ENCODE peak calls at places on chromosome 18, in four cellular contexts. One of them, this sample, is unnamed.

GRCh38 chr18:56933472-56933871 is 213.4 kb upstream of the BOD1L2 start:
- DNase-seq in mesendoderm: no peak
- DNase-seq in left ventricle myocardium inferior: no peak
- DNase-seq in psoas muscle: no peak
- DNase-seq in this sample: no peak

GRCh38 chr18:59783138-59783537 is 85.9 kb upstream of the CCBE1 start:
- DNase-seq in mesendoderm: peak
- DNase-seq in left ventricle myocardium inferior: no peak
- DNase-seq in psoas muscle: no peak
- DNase-seq in this sample: no peak

GRCh38 chr18:62118324-62118723 is 68.5 kb downstream of the PIGN start:
- DNase-seq in left ventricle myocardium inferior: no peak
- DNase-seq in mesendoderm: no peak
- DNase-seq in psoas muscle: no peak
- DNase-seq in this sample: no peak

GRCh38 chr18:36411745-36412168 is 114.2 kb downstream of the FHOD3 start:
- DNase-seq in mesendoderm: peak
- DNase-seq in left ventricle myocardium inferior: no peak
- DNase-seq in psoas muscle: no peak
- DNase-seq in this sample: no peak

GRCh38 chr18:45557779-45558178 is 57.5 kb upstream of the SLC14A2 start:
- DNase-seq in left ventricle myocardium inferior: no peak
- DNase-seq in mesendoderm: no peak
- DNase-seq in psoas muscle: no peak
- DNase-seq in this sample: no peak

GRCh38 chr18:79518028-79518682 is 122.4 kb downstream of the NFATC1 start:
- DNase-seq in mesendoderm: no peak
- DNase-seq in psoas muscle: no peak
- DNase-seq in left ventricle myocardium inferior: no peak
- DNase-seq in this sample: no peak

GRCh38 chr18:62425465-62426190 is 97.2 kb upstream of the ZCCHC2 start:
- DNase-seq in left ventricle myocardium inferior: peak
- DNase-seq in psoas muscle: peak
- DNase-seq in mesendoderm: peak
- DNase-seq in this sample: peak

GRCh38 chr18:63683152-63683551 is 19.6 kb upstream of the SERPINB11 start:
- DNase-seq in psoas muscle: no peak
- DNase-seq in mesendoderm: peak
- DNase-seq in left ventricle myocardium inferior: no peak
- DNase-seq in this sample: no peak

GRCh38 chr18:48580066-48580465 is 41.2 kb downstream of the CTIF start:
- DNase-seq in mesendoderm: no peak
- DNase-seq in left ventricle myocardium inferior: no peak
- DNase-seq in psoas muscle: no peak
- DNase-seq in this sample: no peak

GRCh38 chr18:74063023-74063422 is 84.6 kb downstream of the FBXO15 start:
- DNase-seq in mesendoderm: no peak
- DNase-seq in left ventricle myocardium inferior: no peak
- DNase-seq in psoas muscle: no peak
- DNase-seq in this sample: no peak

GRCh38 chr18:58337688-58338087 is 291.2 kb downstream of the ALPK2 start:
- DNase-seq in psoas muscle: no peak
- DNase-seq in mesendoderm: no peak
- DNase-seq in left ventricle myocardium inferior: no peak
- DNase-seq in this sample: peak

GRCh38 chr18:46627136-46627535 is 29.9 kb downstream of the LOXHD1 start:
- DNase-seq in mesendoderm: no peak
- DNase-seq in psoas muscle: no peak
- DNase-seq in left ventricle myocardium inferior: no peak
- DNase-seq in this sample: no peak

GRCh38 chr18:27577265-27577664 is 392.2 kb upstream of the CHST9 start:
- DNase-seq in psoas muscle: no peak
- DNase-seq in mesendoderm: no peak
- DNase-seq in left ventricle myocardium inferior: no peak
- DNase-seq in this sample: no peak

GRCh38 chr18:69935319-69936190 is 12.1 kb downstream of the CD226 start:
- DNase-seq in left ventricle myocardium inferior: no peak
- DNase-seq in mesendoderm: peak
- DNase-seq in psoas muscle: no peak
- DNase-seq in this sample: no peak

GRCh38 chr18:23462876-23463275 is 9.8 kb downstream of the RIOK3 start:
- DNase-seq in psoas muscle: no peak
- DNase-seq in left ventricle myocardium inferior: no peak
- DNase-seq in mesendoderm: no peak
- DNase-seq in this sample: no peak

GRCh38 chr18:10715791-10716190 is 190.0 kb downstream of the NAPG start:
- DNase-seq in psoas muscle: no peak
- DNase-seq in mesendoderm: no peak
- DNase-seq in left ventricle myocardium inferior: no peak
- DNase-seq in this sample: no peak

GRCh38 chr18:56096861-56097260 is 508.9 kb upstream of the TCF4 start:
- DNase-seq in left ventricle myocardium inferior: no peak
- DNase-seq in psoas muscle: no peak
- DNase-seq in mesendoderm: no peak
- DNase-seq in this sample: no peak

GRCh38 chr18:79393626-79394401 is 1.9 kb upstream of the NFATC1 start:
- DNase-seq in psoas muscle: peak
- DNase-seq in left ventricle myocardium inferior: peak
- DNase-seq in mesendoderm: peak
- DNase-seq in this sample: peak

GRCh38 chr18:9100796-9101195 is 1.7 kb upstream of the NDUFV2 start:
- DNase-seq in mesendoderm: no peak
- DNase-seq in psoas muscle: no peak
- DNase-seq in left ventricle myocardium inferior: no peak
- DNase-seq in this sample: no peak

GRCh38 chr18:33744032-33744697 is 166.1 kb downstream of the ASXL3 start:
- DNase-seq in left ventricle myocardium inferior: no peak
- DNase-seq in mesendoderm: peak
- DNase-seq in psoas muscle: no peak
- DNase-seq in this sample: no peak

DNA sequence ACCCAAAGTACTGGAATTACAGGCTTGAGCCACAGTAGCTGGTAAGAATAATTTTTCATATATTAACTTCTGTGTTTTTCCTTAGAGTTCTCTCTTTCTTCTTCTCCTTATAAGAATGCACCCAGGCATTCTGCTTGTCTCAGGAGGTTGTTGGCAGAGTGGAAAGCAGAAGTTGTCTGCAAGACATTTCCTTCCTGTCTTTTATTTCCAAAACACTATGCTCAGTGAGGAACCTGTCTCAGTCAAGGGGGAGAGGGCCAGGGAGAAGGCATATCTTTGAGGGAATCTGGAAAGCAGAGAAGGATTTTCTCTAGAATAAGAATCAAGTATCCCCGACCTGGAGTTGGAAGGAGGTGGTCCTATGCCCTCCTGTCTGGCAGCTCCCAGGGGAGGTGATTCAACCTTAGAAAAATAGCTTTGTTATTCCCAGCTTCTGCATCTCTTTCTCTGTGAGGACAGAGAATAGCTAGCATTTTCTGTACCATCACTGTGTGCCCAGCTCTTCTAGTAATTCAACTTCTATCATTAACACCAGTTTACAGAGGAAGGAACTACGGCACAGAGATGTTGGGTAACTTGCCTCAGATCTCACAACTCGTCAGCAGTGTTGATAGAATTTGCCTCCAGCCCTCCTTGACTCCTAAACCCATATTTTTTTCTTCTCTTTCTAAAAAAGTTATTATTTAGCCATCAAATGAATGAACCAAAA is 3.8 kb upstream of the LPIN2 start:
- DNase-seq in mesendoderm: no peak
- DNase-seq in psoas muscle: no peak
- DNase-seq in left ventricle myocardium inferior: no peak
- DNase-seq in this sample: no peak
- H3K27ac ChIP-seq in mesendoderm: no peak
- H3K27ac ChIP-seq in psoas muscle: no peak
- H3K27ac ChIP-seq in left ventricle myocardium inferior: peak
- H3K27ac ChIP-seq in this sample: no peak

GRCh38 chr18:68428026-68428425 is 286.9 kb downstream of the TMX3 start:
- DNase-seq in left ventricle myocardium inferior: no peak
- DNase-seq in mesendoderm: peak
- DNase-seq in psoas muscle: no peak
- DNase-seq in this sample: no peak

GRCh38 chr18:68429111-68429510 is 285.8 kb downstream of the TMX3 start:
- DNase-seq in left ventricle myocardium inferior: no peak
- DNase-seq in mesendoderm: no peak
- DNase-seq in psoas muscle: no peak
- DNase-seq in this sample: no peak

GRCh38 chr18:68429809-68430208 is 285.1 kb downstream of the TMX3 start:
- DNase-seq in left ventricle myocardium inferior: no peak
- DNase-seq in psoas muscle: no peak
- DNase-seq in mesendoderm: no peak
- DNase-seq in this sample: no peak

GRCh38 chr18:68426731-68427315 is 288.1 kb downstream of the TMX3 start:
- DNase-seq in left ventricle myocardium inferior: no peak
- DNase-seq in mesendoderm: no peak
- DNase-seq in psoas muscle: no peak
- DNase-seq in this sample: no peak

DNA sequence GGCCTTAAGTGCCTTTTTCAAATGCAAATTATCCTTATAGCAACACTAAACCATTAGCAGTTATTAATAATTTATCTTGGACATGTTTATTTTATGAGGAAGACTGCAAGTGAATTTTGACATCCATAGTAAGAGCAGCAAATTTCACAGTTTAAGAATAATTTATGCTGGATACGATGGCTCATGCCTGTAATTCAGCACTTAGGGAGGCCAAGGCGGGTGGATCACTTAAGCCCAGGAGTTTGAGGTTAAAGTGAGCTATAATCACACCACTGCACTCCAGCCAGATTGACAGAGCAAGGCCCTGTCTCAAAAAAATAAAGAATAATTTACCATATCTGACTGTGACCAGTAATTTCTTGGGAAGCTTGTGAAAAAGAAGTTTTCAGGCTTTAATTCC is 286.2 kb downstream of the TMX3 start:
- DNase-seq in psoas muscle: no peak
- DNase-seq in left ventricle myocardium inferior: no peak
- DNase-seq in mesendoderm: no peak
- DNase-seq in this sample: no peak
- H3K27ac ChIP-seq in psoas muscle: no peak
- H3K27ac ChIP-seq in left ventricle myocardium inferior: no peak
- H3K27ac ChIP-seq in mesendoderm: no peak
- H3K27ac ChIP-seq in this sample: no peak

GRCh38 chr18:7873316-7873715 is 306.2 kb downstream of the PTPRM start:
- DNase-seq in left ventricle myocardium inferior: no peak
- DNase-seq in psoas muscle: no peak
- DNase-seq in mesendoderm: no peak
- DNase-seq in this sample: no peak

GRCh38 chr18:7870855-7871254 is 303.7 kb downstream of the PTPRM start:
- DNase-seq in mesendoderm: no peak
- DNase-seq in psoas muscle: no peak
- DNase-seq in left ventricle myocardium inferior: no peak
- DNase-seq in this sample: no peak

GRCh38 chr18:7872569-7872968 is 305.5 kb downstream of the PTPRM start:
- DNase-seq in psoas muscle: no peak
- DNase-seq in left ventricle myocardium inferior: no peak
- DNase-seq in mesendoderm: peak
- DNase-seq in this sample: no peak

GRCh38 chr18:7876354-7876753 is 309.2 kb downstream of the PTPRM start:
- DNase-seq in mesendoderm: no peak
- DNase-seq in psoas muscle: no peak
- DNase-seq in left ventricle myocardium inferior: no peak
- DNase-seq in this sample: no peak

DNA sequence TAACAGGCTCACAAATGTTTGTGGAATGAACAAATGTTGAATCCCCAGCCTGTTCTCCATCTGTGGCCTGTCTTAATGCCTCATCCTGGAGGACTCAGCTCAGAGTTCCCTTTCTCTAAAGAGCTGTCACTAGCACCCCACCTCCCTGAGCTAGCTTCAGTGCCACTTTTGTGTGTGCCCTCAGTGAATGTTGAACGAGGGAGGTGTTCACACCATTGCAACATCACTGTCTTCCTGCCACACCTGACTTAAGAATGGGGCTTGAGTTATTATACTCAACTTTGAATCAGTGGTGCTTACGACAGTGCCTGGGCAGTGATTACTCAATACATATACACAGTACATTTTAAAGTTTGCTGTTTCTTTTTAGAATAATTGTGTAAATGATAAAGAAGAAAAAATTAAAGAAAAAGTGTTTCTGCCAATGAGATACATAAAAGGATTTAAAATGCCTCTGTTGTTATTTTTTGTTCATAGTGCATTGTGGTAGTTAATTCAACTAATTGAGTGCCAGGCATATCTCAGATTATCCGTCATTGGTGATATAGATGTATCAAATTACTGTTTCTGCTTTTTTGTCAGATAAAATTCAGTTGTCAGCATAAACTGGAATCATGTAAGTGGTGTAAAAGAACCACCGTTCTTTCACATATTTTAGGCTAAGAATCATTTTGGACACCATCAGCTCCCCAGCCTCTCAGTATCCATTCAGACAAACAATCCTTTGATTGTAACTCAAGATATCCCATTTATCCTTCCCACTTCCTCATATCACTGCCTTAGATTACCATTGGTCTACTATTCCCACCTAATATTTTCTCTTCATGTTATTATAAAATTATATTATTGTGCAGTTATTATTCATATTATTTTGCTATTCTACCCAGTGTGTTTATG is 304.7 kb downstream of the PTPRM start:
- DNase-seq in left ventricle myocardium inferior: no peak
- DNase-seq in mesendoderm: no peak
- DNase-seq in psoas muscle: no peak
- DNase-seq in this sample: no peak
- H3K27ac ChIP-seq in left ventricle myocardium inferior: no peak
- H3K27ac ChIP-seq in mesendoderm: no peak
- H3K27ac ChIP-seq in psoas muscle: no peak
- H3K27ac ChIP-seq in this sample: no peak

DNA sequence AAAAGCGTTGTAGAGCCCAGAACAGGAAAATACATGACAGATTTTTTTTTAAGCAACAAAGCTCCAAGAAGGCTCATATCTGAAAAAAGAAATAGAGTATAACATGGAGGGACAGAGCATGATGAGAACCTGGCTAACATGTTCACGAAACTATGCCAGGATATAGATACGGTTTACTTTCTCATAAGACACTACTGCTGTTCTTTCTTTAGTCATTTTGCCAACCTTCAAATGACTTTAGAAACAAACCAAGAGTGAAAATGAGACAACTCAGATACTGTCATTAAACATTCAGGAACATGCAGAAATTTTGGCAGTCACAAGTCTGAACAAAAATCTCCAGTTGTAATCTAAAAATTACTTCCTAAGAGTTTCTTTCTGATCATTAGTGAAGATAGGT is 14.3 kb downstream of the LPIN2 start:
- DNase-seq in mesendoderm: no peak
- DNase-seq in psoas muscle: no peak
- DNase-seq in left ventricle myocardium inferior: no peak
- DNase-seq in this sample: no peak
- H3K27ac ChIP-seq in mesendoderm: no peak
- H3K27ac ChIP-seq in psoas muscle: peak
- H3K27ac ChIP-seq in left ventricle myocardium inferior: peak
- H3K27ac ChIP-seq in this sample: peak

GRCh38 chr18:54787616-54788015 is 40.7 kb upstream of the RAB27B start:
- DNase-seq in mesendoderm: no peak
- DNase-seq in left ventricle myocardium inferior: no peak
- DNase-seq in psoas muscle: no peak
- DNase-seq in this sample: no peak
- H3K27ac ChIP-seq in mesendoderm: no peak
- H3K27ac ChIP-seq in left ventricle myocardium inferior: no peak
- H3K27ac ChIP-seq in psoas muscle: no peak
- H3K27ac ChIP-seq in this sample: no peak